ENCODE peak calls at places on chromosomes 1 and 21, in ten cellular contexts. Z is foreskin keratinocyte, J is bronchial epithelial cell, H is body of pancreas, F is NCI-H2107, V is ELF-1, Y is HAP-1, B is fibroblast of lung, C is GM03348, Q is HEK293T. P is an unnamed sample.

GRCh38 chr1:109148838-109149555 is 35.1 kb downstream of the ELAPOR1 start:
- DNase-seq in J (no peak), Y (peak), F (no peak), Q (no peak), V (no peak), H (no peak), B (no peak), Z (peak), C (no peak), P (no peak)

GRCh38 chr1:226123591-226124471 is 61.3 kb downstream of the H3-3A start:
- DNase-seq in V (peak), F (no peak), Q (peak), Y (no peak), H (peak), C (peak), B (no peak), Z (no peak), J (peak), P (no peak)

GRCh38 chr1:143698016-143698415 is 273.8 kb downstream of the FAM72C start:
- DNase-seq in H (peak), F (no peak), Q (peak), Y (peak), Z (no peak), C (peak), V (peak), J (peak), B (peak), P (no peak)

GRCh38 chr1:11516961-11517635 is 38.1 kb downstream of the DISP3 start:
- DNase-seq in Z (no peak), Q (no peak), V (no peak), Y (no peak), F (no peak), H (no peak), J (no peak), C (no peak), B (no peak), P (no peak)

GRCh38 chr1:165910764-165911421 is 83.5 kb downstream of the UCK2 start:
- DNase-seq in B (peak), Z (no peak), F (no peak), V (no peak), H (no peak), Q (no peak), C (no peak), J (no peak), Y (no peak), P (no peak)

GRCh38 chr1:201619513-201619912 is 80.6 kb downstream of the NAV1 start:
- DNase-seq in V (no peak), J (no peak), B (no peak), C (no peak), Y (no peak), Q (no peak), F (no peak), Z (no peak), H (no peak), P (no peak)

GRCh38 chr1:67013573-67013972 is 40.4 kb downstream of the SLC35D1 start:
- DNase-seq in B (peak), J (peak), Y (no peak), V (no peak), H (no peak), Z (peak), C (no peak), F (no peak), Q (no peak), P (no peak)

GRCh38 chr21:37636152-37636860 is 269.7 kb downstream of the DYRK1A start:
- DNase-seq in Z (peak), C (peak), Y (no peak), B (peak), F (no peak), V (no peak), J (peak), Q (no peak), H (no peak), P (no peak)

GRCh38 chr21:33801424-33802405 is 113.9 kb downstream of the ATP5PO start:
- DNase-seq in Z (peak), V (peak), J (peak), Q (peak), B (peak), C (no peak), H (peak), F (peak), Y (no peak), P (no peak)

GRCh38 chr1:206521002-206521585 is 13.8 kb downstream of the RASSF5 start:
- DNase-seq in V (no peak), H (peak), Y (no peak), Z (no peak), Q (no peak), B (no peak), J (no peak), C (no peak), F (no peak), P (no peak)

GRCh38 chr1:246579818-246580217 is 13.6 kb downstream of the CNST start:
- DNase-seq in J (no peak), B (no peak), Y (no peak), Q (no peak), F (no peak), V (no peak), Z (no peak), H (no peak), C (no peak), P (no peak)

GRCh38 chr1:161119379-161120061 is 1.6 kb downstream of the NIT1 start:
- DNase-seq in F (no peak), Y (peak), V (peak), J (peak), C (peak), H (peak), B (peak), Z (peak), Q (peak), P (no peak)

GRCh38 chr1:48500541-48501440 is 28.8 kb upstream of the SPATA6 start:
- DNase-seq in C (no peak), Q (no peak), Z (peak), J (no peak), H (no peak), V (peak), Y (no peak), F (no peak), B (no peak), P (no peak)

GRCh38 chr1:212397171-212397570 is 17.5 kb downstream of the PACC1 start:
- DNase-seq in C (no peak), B (no peak), V (no peak), H (no peak), Z (no peak), Q (no peak), Y (no peak), F (no peak), J (no peak), P (no peak)

GRCh38 chr1:84253041-84253440 is 48.5 kb upstream of the SAMD13 start:
- DNase-seq in Z (peak), B (no peak), J (peak), F (no peak), C (no peak), H (no peak), V (no peak), Y (no peak), Q (no peak), P (no peak)

GRCh38 chr1:233512538-233512937 is 101.4 kb upstream of the KCNK1 start:
- DNase-seq in V (no peak), B (no peak), Y (no peak), H (no peak), Z (no peak), Q (no peak), J (no peak), F (no peak), C (no peak), P (no peak)

GRCh38 chr1:28104866-28105467 is 16.6 kb upstream of the EYA3 start:
- DNase-seq in H (peak), F (no peak), V (peak), J (peak), C (peak), B (peak), Z (peak), Y (peak), Q (peak), P (no peak)

GRCh38 chr1:24939657-24940193 is 9.6 kb upstream of the RUNX3 start:
- DNase-seq in B (no peak), F (no peak), Y (no peak), Z (no peak), J (no peak), V (no peak), C (no peak), Q (no peak), H (no peak), P (no peak)

GRCh38 chr1:58874757-58875755 is 91.2 kb upstream of the JUN start:
- DNase-seq in B (peak), C (peak), Q (no peak), J (peak), V (peak), Y (no peak), Z (peak), H (peak), F (peak), P (no peak)

GRCh38 chr1:101394041-101394440 is 157.2 kb downstream of the S1PR1 start:
- DNase-seq in H (no peak), C (no peak), Z (peak), J (peak), Q (no peak), Y (no peak), B (peak), V (no peak), F (no peak), P (no peak)

P was measured in mesothelial cell of epicardium.